ENCODE peak calls at places on chromosomes 3 and 15, in six cellular contexts. Q is A549, V is cardiac fibroblast, R is stomach, J is endothelial cell, G is PC-3. Y is an unnamed sample.

GRCh38 chr15:60421544-60421943 is 23.8 kb upstream of the ANXA2 start:
- DNase-seq in Q (peak), V (peak), R (no peak), J (no peak), G (peak), Y (no peak)

GRCh38 chr3:111373861-111374260 is 168.1 kb upstream of the CD96 start:
- DNase-seq in Q (no peak), V (peak), R (no peak), J (no peak), G (peak), Y (no peak)

GRCh38 chr3:156648086-156648485 is 26.3 kb upstream of the TIPARP start:
- DNase-seq in Q (no peak), V (peak), R (no peak), J (no peak), G (no peak), Y (no peak)

GRCh38 chr15:78083186-78083585 is 5.7 kb upstream of the TBC1D2B start:
- DNase-seq in Q (no peak), V (no peak), R (no peak), J (no peak), G (no peak), Y (no peak)

GRCh38 chr15:45157974-45158373 is 28.2 kb downstream of the DUOX1 start:
- DNase-seq in Q (no peak), V (peak), R (no peak), J (no peak), G (peak), Y (no peak)

GRCh38 chr15:56532766-56533455 is 68.0 kb upstream of the MNS1 start:
- DNase-seq in Q (no peak), V (no peak), R (no peak), J (no peak), G (no peak), Y (no peak)

GRCh38 chr3:20322085-20322484 is 136.1 kb upstream of the SGO1 start:
- DNase-seq in Q (no peak), V (no peak), R (no peak), J (no peak), G (no peak), Y (no peak)

GRCh38 chr15:74240002-74240568 is 4.0 kb downstream of the CCDC33 start:
- DNase-seq in Q (peak), V (peak), R (peak), J (peak), G (peak), Y (no peak)

GRCh38 chr3:133329626-133330025 is 70.2 kb upstream of the BFSP2 start:
- DNase-seq in Q (no peak), V (no peak), R (no peak), J (no peak), G (no peak), Y (no peak)

GRCh38 chr3:79521221-79521848 is 246.5 kb downstream of the ROBO1 start:
- DNase-seq in Q (peak), V (peak), R (no peak), J (peak), G (peak), Y (no peak)

GRCh38 chr3:10644189-10644588 is 138.8 kb upstream of the ATP2B2 start:
- DNase-seq in Q (no peak), V (no peak), R (no peak), J (no peak), G (no peak), Y (no peak)

GRCh38 chr15:85494035-85494793 is 113.8 kb downstream of the AKAP13 start:
- DNase-seq in Q (peak), V (peak), R (no peak), J (no peak), G (peak), Y (no peak)

GRCh38 chr15:67103021-67103420 is 37.6 kb downstream of the SMAD3 start:
- DNase-seq in Q (no peak), V (no peak), R (no peak), J (no peak), G (no peak), Y (no peak)

GRCh38 chr3:107870989-107871638 is 219.7 kb downstream of the CD47 start:
- DNase-seq in Q (no peak), V (no peak), R (no peak), J (no peak), G (peak), Y (no peak)

GRCh38 chr3:183825380-183826161 is at the start of gene MAP6D1:
- DNase-seq in Q (peak), V (peak), R (no peak), J (peak), G (peak), Y (peak)
- TF ChIP-seq CTCF in Q (peak), V (peak), R (no peak), J (no peak), G (peak), Y (peak)

DNA sequence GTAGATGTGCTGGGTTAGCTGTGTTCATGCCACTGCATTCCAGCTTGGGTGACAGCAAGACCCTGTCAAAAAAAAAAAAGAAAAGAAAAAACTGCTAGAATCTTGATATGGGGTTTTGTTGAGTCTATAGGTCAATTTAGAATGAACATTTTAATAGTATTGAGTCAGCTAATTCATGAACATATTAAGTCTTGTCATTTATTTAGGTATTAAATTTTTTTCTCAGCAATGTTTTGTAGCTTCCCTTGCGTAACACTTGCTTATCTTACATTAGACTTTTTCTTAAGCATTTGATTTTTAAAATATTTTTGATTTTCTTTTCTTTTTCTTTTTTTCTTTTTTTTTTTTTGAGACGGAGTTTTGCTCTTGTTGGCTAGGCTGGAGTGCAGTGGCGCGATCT is 60.7 kb upstream of the GOLGA6B start:
- DNase-seq in Q (no peak), V (no peak), R (no peak), J (no peak), G (no peak), Y (no peak)
- TF ChIP-seq CTCF in Q (no peak), V (no peak), R (no peak), J (no peak), G (no peak), Y (no peak)

DNA sequence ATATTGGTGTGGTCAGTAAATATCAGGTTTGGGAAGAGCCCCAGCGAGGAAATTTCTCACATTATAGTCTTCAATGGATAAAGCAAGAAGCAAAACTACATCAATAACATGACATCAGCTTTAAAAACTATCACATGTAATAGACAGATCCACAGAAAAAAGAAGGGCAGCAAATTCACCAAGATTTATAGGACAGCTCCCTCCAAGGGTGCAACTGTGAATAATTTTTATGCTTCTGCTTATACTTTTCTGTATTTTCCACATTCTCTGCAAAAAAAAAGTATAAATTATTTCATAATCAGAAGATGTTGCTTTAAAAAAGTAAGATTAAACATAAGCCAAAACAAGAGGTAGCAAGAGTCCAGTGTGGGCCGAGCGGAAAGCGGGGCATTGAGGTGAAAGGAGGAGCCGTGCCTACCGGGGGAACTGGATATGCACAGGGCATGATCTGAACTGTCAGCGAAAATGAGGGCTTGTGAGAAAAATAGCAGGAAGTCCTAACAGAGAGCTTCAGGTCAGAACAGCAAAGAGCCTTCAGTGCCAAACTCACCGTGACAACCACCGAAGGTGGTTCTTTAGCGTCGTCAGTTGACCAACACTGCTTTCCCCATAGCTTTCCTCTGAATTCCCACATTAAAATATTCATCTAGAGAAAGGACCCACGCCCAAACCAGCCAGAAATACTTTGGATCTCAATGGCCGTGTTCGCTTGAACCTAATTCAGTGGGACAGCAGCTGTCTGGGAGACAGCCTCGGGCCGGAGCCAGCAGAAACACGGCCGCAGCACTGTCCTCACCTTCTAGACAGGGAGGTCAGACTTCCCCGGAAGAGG is 59.9 kb downstream of the FAM174B start:
- DNase-seq in Q (no peak), V (no peak), R (no peak), J (no peak), G (no peak), Y (no peak)
- TF ChIP-seq CTCF in Q (no peak), V (no peak), R (no peak), J (no peak), G (no peak), Y (no peak)

GRCh38 chr3:46660543-46661523 is 32.6 kb downstream of the ALS2CL start:
- DNase-seq in Q (no peak), V (no peak), R (peak), J (no peak), G (no peak), Y (no peak)
- TF ChIP-seq CTCF in Q (no peak), V (no peak), R (no peak), J (no peak), G (no peak), Y (no peak)

GRCh38 chr3:54633444-54634121 is 294.3 kb downstream of the LRTM1 start:
- DNase-seq in Q (no peak), V (no peak), R (no peak), J (no peak), G (no peak), Y (no peak)
- TF ChIP-seq CTCF in Q (no peak), V (no peak), R (no peak), J (no peak), G (no peak), Y (no peak)

Y was measured in glutamatergic neuron.